ENCODE peak calls at places on chromosomes 2 and 18, in seven cellular contexts. C is CD8-positive, alpha-beta T cell; H is H1; X is endothelial cell of umbilical vein; F is CD4-positive, CD25-positive, alpha-beta regulatory T cell; S is HCT116; N is kidney. P is an unnamed sample. For H3K4me1, the result is how much of the 10 kb centered on the place peaks cover.

GRCh38 chr2:121211251-121211650 is 73.8 kb downstream of the TFCP2L1 start:
- DNase-seq in F (no peak), C (no peak), N (no peak), H (no peak), S (no peak), X (no peak), P (no peak)

GRCh38 chr2:85852979-85853498 is 35.8 kb downstream of the ST3GAL5 start:
- DNase-seq in F (peak), H (no peak), C (peak), X (no peak), S (no peak), N (peak), P (peak)

GRCh38 chr2:18787726-18788125 is 198.4 kb upstream of the NT5C1B start:
- DNase-seq in F (no peak), X (no peak), S (no peak), C (no peak), N (no peak), H (no peak), P (no peak)

GRCh38 chr2:73970850-73971471 is 13.7 kb upstream of the TET3 start:
- DNase-seq in H (no peak), S (no peak), F (peak), X (peak), N (peak), C (peak), P (peak)

GRCh38 chr18:48158721-48159120 is 228.3 kb upstream of the SMAD2 start:
- DNase-seq in H (no peak), F (no peak), X (no peak), S (no peak), C (no peak), N (no peak), P (peak)

GRCh38 chr18:13237641-13238040 is 19.1 kb downstream of the LDLRAD4 start:
- DNase-seq in H (no peak), N (no peak), S (no peak), F (no peak), X (no peak), C (no peak), P (no peak)

GRCh38 chr18:13159579-13159978 is 59.0 kb upstream of the LDLRAD4 start:
- DNase-seq in S (peak), C (no peak), F (peak), H (no peak), N (no peak), X (peak), P (no peak)

GRCh38 chr2:197297772-197298318 is 12.7 kb downstream of the ANKRD44 start:
- DNase-seq in C (no peak), F (peak), N (no peak), X (no peak), S (no peak), H (no peak), P (no peak)

GRCh38 chr2:44980786-44981713 is 28.2 kb downstream of the SIX2 start:
- DNase-seq in N (no peak), F (no peak), S (no peak), X (no peak), H (no peak), C (no peak), P (no peak)

GRCh38 chr2:70850905-70851304 is 15.3 kb upstream of the CD207 start:
- DNase-seq in F (no peak), H (no peak), S (no peak), X (no peak), N (peak), C (no peak), P (no peak)

GRCh38 chr2:130756041-130756720 is 841 bp downstream of the AMER3 start:
- DNase-seq in F (no peak), N (peak), C (no peak), X (no peak), H (peak), S (no peak), P (no peak)

GRCh38 chr2:225740086-225740485 is 340.6 kb downstream of the NYAP2 start:
- DNase-seq in F (no peak), X (peak), S (no peak), N (no peak), H (no peak), C (no peak), P (no peak)

GRCh38 chr2:5766051-5766450 is 73.9 kb downstream of the SOX11 start:
- DNase-seq in H (no peak), C (no peak), N (no peak), S (no peak), F (no peak), X (no peak), P (no peak)

GRCh38 chr2:229083606-229084349 is 187.3 kb downstream of the PID1 start:
- DNase-seq in C (no peak), N (no peak), X (no peak), F (no peak), H (no peak), S (no peak), P (no peak)

GRCh38 chr2:220096406-220096805 is 469.0 kb downstream of the SLC4A3 start:
- DNase-seq in N (no peak), X (no peak), C (no peak), F (no peak), S (no peak), H (no peak), P (no peak)

GRCh38 chr2:152421521-152422367 is 86.8 kb downstream of the FMNL2 start:
- DNase-seq in N (no peak), H (no peak), S (peak), X (peak), C (no peak), F (no peak), P (peak)

GRCh38 chr2:237603718-237604362 is 13.3 kb upstream of the RAB17 start:
- DNase-seq in N (no peak), F (peak), H (no peak), C (peak), X (peak), S (no peak), P (no peak)

GRCh38 chr2:133438026-133438425 is 130.2 kb downstream of the NCKAP5 start:
- DNase-seq in N (no peak), C (no peak), H (no peak), F (no peak), X (no peak), S (no peak), P (no peak)

GRCh38 chr2:10144771-10145518 is 22.4 kb downstream of the RRM2 start:
- DNase-seq in X (no peak), N (no peak), H (no peak), C (no peak), S (no peak), F (no peak), P (no peak)

GRCh38 chr2:170118641-170119040 is 59.3 kb upstream of the MYO3B start:
- DNase-seq in S (no peak), C (no peak), H (no peak), F (no peak), X (no peak), N (no peak), P (no peak)

GRCh38 chr2:141947715-141948114 is 183.1 kb downstream of the LRP1B start:
- DNase-seq in N (no peak), X (no peak), H (no peak), C (no peak), S (no peak), F (no peak), P (no peak)

GRCh38 chr2:208064220-208064951 is 39.1 kb upstream of the PLEKHM3 start:
- DNase-seq in N (no peak), S (no peak), F (no peak), C (no peak), H (no peak), X (no peak), P (no peak)

GRCh38 chr2:177771191-177771590 is 301.4 kb downstream of the PDE11A start:
- DNase-seq in S (peak), X (no peak), C (no peak), N (no peak), F (no peak), H (no peak), P (no peak)

GRCh38 chr2:112343827-112344585 is 68.6 kb downstream of the ZC3H6 start:
- DNase-seq in F (no peak), C (no peak), H (no peak), N (no peak), X (no peak), S (no peak), P (no peak)

GRCh38 chr18:44637210-44638051 is 43.3 kb upstream of the SETBP1 start:
- DNase-seq in C (no peak), F (no peak), X (no peak), N (no peak), S (no peak), H (no peak), P (no peak)

GRCh38 chr2:160228141-160228963 is 28.3 kb upstream of the ITGB6 start:
- DNase-seq in N (no peak), F (no peak), X (peak), S (no peak), H (no peak), C (no peak), P (no peak)

GRCh38 chr2:222049946-222050345 is 248.9 kb downstream of the PAX3 start:
- DNase-seq in N (no peak), C (no peak), H (no peak), S (no peak), X (no peak), F (no peak), P (no peak)

GRCh38 chr2:100104718-100105677 is 37.4 kb downstream of the AFF3 start:
- DNase-seq in C (peak), H (no peak), N (no peak), X (no peak), S (no peak), F (peak), P (no peak)

GRCh38 chr2:233668605-233669260 is 3.0 kb upstream of the UGT1A9 start:
- DNase-seq in X (no peak), N (no peak), H (no peak), F (no peak), C (no peak), S (no peak), P (no peak)

GRCh38 chr2:4674007-4674406 is 970.6 kb downstream of the DCDC2C start:
- DNase-seq in F (no peak), C (no peak), X (no peak), S (no peak), H (no peak), N (no peak), P (no peak)

GRCh38 chr2:233208382-233209116 is 42.9 kb upstream of the ATG16L1 start:
- DNase-seq in X (no peak), S (no peak), C (no peak), F (no peak), N (no peak), H (no peak), P (no peak)

GRCh38 chr2:190984595-190984994 is 29.4 kb downstream of the STAT1 start:
- DNase-seq in F (no peak), X (peak), H (no peak), N (no peak), S (no peak), C (no peak), P (no peak)

GRCh38 chr18:57048351-57048750 is 98.5 kb upstream of the BOD1L2 start:
- DNase-seq in F (no peak), X (no peak), C (no peak), N (no peak), S (no peak), H (no peak), P (no peak)

GRCh38 chr2:9252002-9252357 is 45.4 kb downstream of the ASAP2 start:
- DNase-seq in S (no peak), N (no peak), X (no peak), F (no peak), H (no peak), C (no peak), P (no peak)

GRCh38 chr2:23211987-23212583 is 172.9 kb upstream of the KLHL29 start:
- DNase-seq in N (no peak), S (no peak), H (no peak), C (no peak), X (no peak), F (no peak), P (no peak)

GRCh38 chr2:177235855-177236437 is 23.4 kb downstream of the HNRNPA3 start:
- DNase-seq in F (no peak), C (no peak), X (no peak), S (no peak), H (no peak), N (no peak), P (no peak)

GRCh38 chr2:106885326-106885725 is 641 bp downstream of the ST6GAL2 start:
- DNase-seq in H (no peak), X (no peak), C (no peak), S (no peak), F (no peak), N (no peak), P (no peak)

DNA sequence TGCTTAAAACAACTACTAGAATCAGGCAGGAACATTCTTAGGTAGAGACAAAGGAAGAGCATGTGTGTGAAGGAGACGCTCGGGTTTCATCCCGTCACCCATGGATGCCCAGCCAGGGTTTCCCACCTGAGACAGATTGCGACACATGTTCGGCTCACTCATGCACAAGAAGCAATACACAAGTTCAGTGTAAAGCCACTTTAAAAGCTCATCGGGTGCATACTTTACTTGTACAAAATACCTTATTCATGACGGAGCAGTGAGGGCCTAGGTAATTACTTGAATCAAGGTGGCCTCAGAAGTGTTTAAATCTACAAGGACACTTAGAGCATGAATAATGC is 42.0 kb downstream of the ZEB2 start:
- DNase-seq in X (no peak), H (no peak), S (no peak), F (no peak), N (no peak), C (no peak), P (no peak)
- H3K4me3 ChIP-seq in X (no peak), H (no peak), S (no peak), F (no peak), N (no peak), C (no peak), P (no peak)

GRCh38 chr2:62202019-62202722 is 6.3 kb downstream of the B3GNT2 start:
- DNase-seq in H (no peak), S (no peak), N (no peak), C (no peak), X (no peak), F (no peak), P (no peak)
- H3K4me1 ChIP-seq in H (under half), S (under half), N (half or more), C (half or more), X (under half), F (half or more), P (under half)

DNA sequence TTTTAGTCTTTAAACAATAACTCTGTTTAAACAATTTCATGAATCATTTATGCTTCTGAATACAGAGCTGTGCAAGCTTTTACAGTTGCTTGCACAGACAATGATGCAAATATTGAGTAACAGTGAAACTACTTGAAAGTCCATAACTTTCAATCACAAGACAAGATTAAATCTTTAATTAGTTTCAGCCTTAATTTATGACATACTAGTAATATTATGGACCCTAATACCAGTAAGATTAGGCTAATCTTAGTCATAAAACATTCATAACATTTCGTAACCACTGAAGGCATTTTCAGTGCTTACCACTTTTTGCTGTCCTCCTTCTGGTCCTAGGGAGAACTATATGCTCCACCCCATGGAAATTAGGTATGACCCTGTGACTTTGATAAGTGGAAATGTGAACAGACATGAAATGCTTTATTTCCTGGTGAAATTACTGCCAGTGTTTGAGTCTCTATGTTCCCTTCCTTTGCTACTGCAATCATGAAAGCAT is 1.8 kb upstream of the COBLL1 start:
- DNase-seq in X (no peak), S (no peak), N (no peak), H (no peak), C (no peak), F (no peak), P (no peak)
- H3K27ac ChIP-seq in X (no peak), S (no peak), N (peak), H (no peak), C (no peak), F (no peak), P (no peak)

GRCh38 chr18:2882201-2882600 is 35.4 kb downstream of the EMILIN2 start:
- DNase-seq in N (no peak), X (no peak), C (no peak), H (no peak), S (no peak), F (no peak), P (no peak)

GRCh38 chr18:2884706-2885285 is 38.0 kb downstream of the EMILIN2 start:
- DNase-seq in S (no peak), N (no peak), H (no peak), F (no peak), C (no peak), X (no peak), P (no peak)

GRCh38 chr18:2881490-2882195 is 34.8 kb downstream of the EMILIN2 start:
- DNase-seq in F (no peak), X (no peak), N (peak), S (no peak), C (peak), H (no peak), P (peak)

GRCh38 chr18:2881088-2881487 is 34.3 kb downstream of the EMILIN2 start:
- DNase-seq in H (no peak), C (no peak), X (no peak), S (no peak), N (no peak), F (no peak), P (no peak)

GRCh38 chr18:2883137-2883671 is 36.4 kb downstream of the EMILIN2 start:
- DNase-seq in F (peak), X (no peak), S (no peak), N (no peak), H (no peak), C (peak), P (no peak)
- H3K4me3 ChIP-seq in F (peak), X (no peak), S (no peak), N (no peak), H (no peak), C (peak), P (no peak)

P was measured in aorta.